ENCODE peak calls at places on chromosomes 5 and 9, in eight cellular contexts. Q is OCI-LY7; M is transverse colon; T is astrocyte; E is CD4-positive, alpha-beta memory T cell; I is endodermal cell; W is ovary; P is psoas muscle. X is an unnamed sample.
A peak's percentile ranks its signal among the peaks of the same experiment; 100 is the strongest.

GRCh38 chr9:38185647-38186371 is 116.8 kb upstream of the SHB start:
- DNase-seq in Q (no peak), M (no peak), T (no peak), E (no peak), I (no peak), W (no peak), P (no peak), X (no peak)

GRCh38 chr5:172168311-172168710 is 19.7 kb downstream of the STK10 start:
- DNase-seq in Q (no peak), M (no peak), T (no peak), E (no peak), I (no peak), W (no peak), P (no peak), X (no peak)

GRCh38 chr5:138603521-138603920 is 28.3 kb upstream of the HSPA9 start:
- DNase-seq in Q (no peak), M (no peak), T (no peak), E (no peak), I (no peak), W (no peak), P (no peak), X (no peak)

GRCh38 chr5:35188041-35188457 is 42.2 kb downstream of the PRLR start:
- DNase-seq in Q (no peak), M (peak; percentile 26), T (no peak), E (no peak), I (peak; percentile 75), W (no peak), P (no peak), X (no peak)

GRCh38 chr9:116843863-116844620 is 156.9 kb downstream of the TRIM32 start:
- DNase-seq in Q (no peak), M (no peak), T (no peak), E (no peak), I (no peak), W (no peak), P (no peak), X (no peak)

GRCh38 chr9:134366223-134367031 is 40.2 kb downstream of the RXRA start:
- DNase-seq in Q (no peak), M (peak; percentile 90), T (peak; percentile 62), E (no peak), I (no peak), W (peak; percentile 91), P (peak; percentile 94), X (peak; percentile 87)

GRCh38 chr5:82222597-82223574 is 55.3 kb downstream of the RPS23 start:
- DNase-seq in Q (no peak), M (no peak), T (peak; percentile 44), E (no peak), I (no peak), W (no peak), P (no peak), X (no peak)

GRCh38 chr5:109585012-109585599 is 104.6 kb upstream of the MAN2A1 start:
- DNase-seq in Q (no peak), M (no peak), T (peak; percentile 65), E (no peak), I (no peak), W (no peak), P (no peak), X (no peak)

GRCh38 chr5:9686211-9686610 is 56.1 kb upstream of the TAS2R1 start:
- DNase-seq in Q (no peak), M (no peak), T (peak; percentile 74), E (no peak), I (no peak), W (no peak), P (no peak), X (no peak)

GRCh38 chr5:73178265-73178664 is 5.3 kb downstream of the TMEM174 start:
- DNase-seq in Q (no peak), M (no peak), T (no peak), E (no peak), I (no peak), W (no peak), P (no peak), X (no peak)

GRCh38 chr5:73180561-73180960 is 7.6 kb downstream of the TMEM174 start:
- DNase-seq in Q (no peak), M (no peak), T (peak; percentile 72), E (no peak), I (no peak), W (no peak), P (no peak), X (no peak)

GRCh38 chr5:73183000-73183399 is 10.0 kb downstream of the TMEM174 start:
- DNase-seq in Q (no peak), M (no peak), T (no peak), E (no peak), I (no peak), W (no peak), P (no peak), X (no peak)

GRCh38 chr5:73182282-73182681 is 9.3 kb downstream of the TMEM174 start:
- DNase-seq in Q (no peak), M (no peak), T (no peak), E (no peak), I (no peak), W (no peak), P (no peak), X (no peak)

DNA sequence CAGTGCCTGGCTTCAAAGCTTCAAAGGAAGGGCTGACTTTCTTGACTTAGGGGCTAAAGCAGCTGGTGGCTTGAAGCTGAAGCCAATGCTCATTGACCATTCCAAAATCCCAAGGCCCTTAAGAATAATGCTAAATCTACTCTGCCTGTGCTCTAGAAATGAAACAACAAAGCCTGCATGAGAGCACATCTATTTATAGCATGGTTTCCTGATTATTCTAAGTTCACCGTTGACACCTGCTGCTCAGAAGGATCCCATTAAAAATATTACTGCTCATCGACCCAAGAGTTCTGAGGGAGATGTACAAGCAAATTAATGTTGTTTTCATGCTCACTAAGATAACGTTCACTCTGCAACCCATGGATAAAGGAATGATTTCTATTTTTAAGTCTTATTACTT is 6.7 kb downstream of the TMEM174 start:
- DNase-seq in Q (no peak), M (no peak), T (no peak), E (no peak), I (no peak), W (no peak), P (no peak), X (no peak)
- H3K27ac ChIP-seq in Q (no peak overlapping the region), M (no peak overlapping the region), T (no peak overlapping the region), E (no peak overlapping the region), I (no peak overlapping the region), W (no peak overlapping the region), P (no peak overlapping the region), X (no peak overlapping the region)

DNA sequence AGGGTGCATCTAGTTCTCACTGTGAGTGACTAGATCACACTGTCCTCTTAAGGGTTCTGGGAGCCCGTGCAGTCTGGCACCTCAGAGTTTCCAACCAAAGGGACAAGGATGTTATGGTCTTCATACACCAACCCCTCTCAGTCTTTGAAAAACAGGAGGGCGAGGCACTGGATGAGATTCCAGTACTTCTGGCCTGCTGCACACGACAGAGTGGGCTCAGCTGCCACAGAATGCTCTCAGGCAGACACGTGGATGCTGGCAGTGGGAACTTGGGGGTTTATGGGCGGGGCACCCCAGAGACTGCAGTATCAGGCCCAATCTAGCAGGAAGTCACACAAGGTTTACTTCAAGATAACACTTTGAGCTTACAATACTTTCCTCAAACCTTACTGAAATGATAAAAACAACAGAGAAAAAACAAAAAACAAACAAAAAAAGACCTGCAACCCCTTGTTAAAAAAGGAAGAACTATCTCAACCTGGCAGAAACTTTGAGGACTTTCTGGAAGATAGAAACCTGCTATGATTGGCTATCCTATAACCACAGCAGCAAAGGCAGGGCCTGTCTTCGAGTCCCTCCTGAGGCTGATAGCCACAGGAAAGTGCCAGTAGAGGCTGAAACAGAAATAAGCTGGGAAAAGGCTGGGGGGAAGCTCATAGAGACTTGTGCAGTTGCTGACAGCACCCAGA is 28.3 kb upstream of the TGFBR1 start:
- DNase-seq in Q (no peak), M (peak; percentile 26), T (no peak), E (peak; percentile 61), I (no peak), W (no peak), P (no peak), X (no peak)
- H3K27ac ChIP-seq in Q (no peak overlapping the region), M (peak overlapping the region; percentile 15), T (no peak overlapping the region), E (peak overlapping the region; percentile 8), I (no peak overlapping the region), W (no peak overlapping the region), P (no peak overlapping the region), X (no peak overlapping the region)

GRCh38 chr9:126343271-126343700 is 16.7 kb downstream of the MVB12B start:
- DNase-seq in Q (no peak), M (peak; percentile 50), T (no peak), E (no peak), I (no peak), W (no peak), P (no peak), X (no peak)

GRCh38 chr9:126346031-126346430 is 19.4 kb downstream of the MVB12B start:
- DNase-seq in Q (no peak), M (no peak), T (no peak), E (no peak), I (no peak), W (no peak), P (no peak), X (no peak)

GRCh38 chr9:126348911-126349550 is 22.4 kb downstream of the MVB12B start:
- DNase-seq in Q (no peak), M (peak; percentile 83), T (no peak), E (no peak), I (peak; percentile 40), W (no peak), P (no peak), X (no peak)

GRCh38 chr9:126347093-126347492 is 20.5 kb downstream of the MVB12B start:
- DNase-seq in Q (no peak), M (no peak), T (no peak), E (no peak), I (no peak), W (no peak), P (no peak), X (no peak)

GRCh38 chr9:126347911-126348760 is 21.5 kb downstream of the MVB12B start:
- DNase-seq in Q (peak; percentile 8), M (peak; percentile 74), T (no peak), E (no peak), I (peak; percentile 78), W (no peak), P (no peak), X (no peak)
- H3K27ac ChIP-seq in Q (no peak overlapping the region), M (peak overlapping the region; percentile 67), T (no peak overlapping the region), E (no peak overlapping the region), I (peak overlapping the region; percentile 59), W (no peak overlapping the region), P (no peak overlapping the region), X (peak overlapping the region; percentile 77)

GRCh38 chr9:129341991-129342348 is 163.9 kb upstream of the IER5L start:
- DNase-seq in Q (no peak), M (no peak), T (no peak), E (no peak), I (no peak), W (no peak), P (no peak), X (no peak)
- H3K27ac ChIP-seq in Q (no peak overlapping the region), M (no peak overlapping the region), T (no peak overlapping the region), E (no peak overlapping the region), I (no peak overlapping the region), W (no peak overlapping the region), P (no peak overlapping the region), X (no peak overlapping the region)

DNA sequence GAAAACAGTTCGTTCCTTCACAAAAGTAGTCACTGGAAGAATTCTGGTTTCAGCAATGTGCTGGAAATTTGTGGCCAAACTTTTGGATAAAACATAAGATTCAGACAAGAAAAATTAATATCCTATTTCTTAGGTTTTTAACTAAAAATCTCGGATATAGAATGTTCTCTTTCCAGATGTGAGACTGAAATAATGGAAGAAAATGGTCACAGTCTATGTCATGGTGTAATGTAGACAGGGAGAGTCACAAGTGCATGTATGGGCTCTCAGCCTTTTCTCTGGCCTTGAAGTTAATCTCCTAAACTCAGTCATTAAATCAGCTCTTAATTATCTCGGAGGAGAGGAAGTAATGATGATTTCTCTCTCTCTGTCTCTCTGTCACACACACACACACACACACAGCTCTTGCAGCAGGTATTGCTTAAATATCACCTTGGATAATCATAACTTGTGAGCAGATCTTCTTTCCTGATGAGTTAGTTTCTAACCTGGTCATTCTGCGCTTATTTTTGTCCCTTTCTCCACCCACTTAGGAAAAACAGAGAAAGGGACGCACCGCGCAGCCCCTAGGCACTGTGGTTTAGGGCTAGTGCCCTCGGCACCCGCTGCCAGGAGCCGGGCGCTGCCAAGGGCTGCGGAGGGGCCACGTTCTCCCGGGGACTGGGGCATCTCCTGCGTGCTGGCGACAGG is 672 bp upstream of the ITGA2 start:
- DNase-seq in Q (no peak), M (no peak), T (no peak), E (no peak), I (no peak), W (no peak), P (no peak), X (no peak)
- H3K27ac ChIP-seq in Q (no peak overlapping the region), M (peak overlapping the region; percentile 78), T (peak overlapping the region; percentile 55), E (no peak overlapping the region), I (no peak overlapping the region), W (no peak overlapping the region), P (peak overlapping the region; percentile 40), X (peak overlapping the region; percentile 89)

X was measured in substantia nigra.